ENCODE peak calls at places on chromosomes 13 and 19, in six cellular contexts. S is CD4-positive, CD25-positive, alpha-beta regulatory T cell; E is upper lobe of right lung; Q is CD8-positive, alpha-beta memory T cell; W is lung; M is tibial artery. Y is an unnamed sample.

GRCh38 chr19:2260341-2260751 is 4.1 kb upstream of the JSRP1 start:
- DNase-seq in S (no peak), E (no peak), Q (no peak), W (no peak), M (no peak), Y (no peak)

GRCh38 chr13:66400292-66400691 is 829.8 kb downstream of the PCDH9 start:
- DNase-seq in S (no peak), E (no peak), Q (no peak), W (no peak), M (no peak), Y (no peak)

GRCh38 chr19:10421240-10421948 is 1.1 kb downstream of the PDE4A start:
- DNase-seq in S (no peak), E (no peak), Q (no peak), W (no peak), M (no peak), Y (no peak)

GRCh38 chr13:71046360-71047079 is 820.5 kb downstream of the DACH1 start:
- DNase-seq in S (no peak), E (no peak), Q (no peak), W (no peak), M (no peak), Y (no peak)

GRCh38 chr19:29967623-29968022 is 25.6 kb downstream of the URI1 start:
- DNase-seq in S (no peak), E (no peak), Q (no peak), W (no peak), M (no peak), Y (peak; percentile 29)

GRCh38 chr13:113817860-113818691 is 45.8 kb downstream of the GAS6 start:
- DNase-seq in S (no peak), E (no peak), Q (no peak), W (no peak), M (no peak), Y (no peak)

GRCh38 chr19:1300744-1301490 is 15.2 kb downstream of the EFNA2 start:
- DNase-seq in S (no peak), E (no peak), Q (no peak), W (no peak), M (no peak), Y (no peak)

GRCh38 chr13:23859455-23859854 is 29.7 kb downstream of the MIPEP start:
- DNase-seq in S (no peak), E (no peak), Q (no peak), W (no peak), M (no peak), Y (no peak)

GRCh38 chr13:35136585-35136984 is 194.5 kb downstream of the NBEA start:
- DNase-seq in S (no peak), E (no peak), Q (no peak), W (no peak), M (no peak), Y (no peak)

GRCh38 chr13:27971236-27971645 is 2.1 kb upstream of the CDX2 start:
- DNase-seq in S (no peak), E (no peak), Q (no peak), W (no peak), M (peak; percentile 46), Y (no peak)

GRCh38 chr13:99422556-99423220 is 78.6 kb upstream of the TM9SF2 start:
- DNase-seq in S (no peak), E (no peak), Q (no peak), W (no peak), M (no peak), Y (no peak)

GRCh38 chr13:101053694-101054093 is 362.6 kb downstream of the NALCN start:
- DNase-seq in S (no peak), E (no peak), Q (no peak), W (no peak), M (no peak), Y (no peak)

GRCh38 chr19:39084732-39085080 is 538 bp downstream of the ACP7 start:
- DNase-seq in S (no peak), E (no peak), Q (no peak), W (no peak), M (no peak), Y (no peak)

GRCh38 chr19:57034544-57034943 is 85.2 kb upstream of the USP29 start:
- DNase-seq in S (no peak), E (no peak), Q (no peak), W (no peak), M (no peak), Y (no peak)

GRCh38 chr19:17829855-17830566 is 8.7 kb upstream of the INSL3 start:
- DNase-seq in S (no peak), E (no peak), Q (no peak), W (no peak), M (no peak), Y (no peak)

GRCh38 chr13:72726721-72727416 is 560 bp downstream of the MZT1 start:
- DNase-seq in S (peak; percentile 23), E (peak; percentile 78), Q (peak; percentile 67), W (peak; percentile 49), M (peak; percentile 70), Y (peak; percentile 56)

GRCh38 chr19:1243768-1244692 is 2.5 kb downstream of the ATP5F1D start:
- DNase-seq in S (peak; percentile 87), E (peak; percentile 93), Q (peak; percentile 92), W (peak; percentile 85), M (peak; percentile 94), Y (peak; percentile 75)

GRCh38 chr13:102487330-102487729 is 85.5 kb upstream of the FGF14 start:
- DNase-seq in S (no peak), E (no peak), Q (no peak), W (no peak), M (no peak), Y (no peak)

GRCh38 chr13:95117092-95117491 is 184.2 kb downstream of the ABCC4 start:
- DNase-seq in S (no peak), E (no peak), Q (no peak), W (no peak), M (no peak), Y (no peak)

GRCh38 chr19:6239401-6239844 is 40.4 kb downstream of the MLLT1 start:
- DNase-seq in S (no peak), E (peak; percentile 64), Q (no peak), W (no peak), M (no peak), Y (no peak)

GRCh38 chr13:91247768-91248167 is 99.7 kb upstream of the MIR17HG start:
- DNase-seq in S (no peak), E (no peak), Q (no peak), W (no peak), M (no peak), Y (no peak)

GRCh38 chr13:112674412-112675383 is 15.1 kb upstream of the ATP11A start:
- DNase-seq in S (peak; percentile 14), E (peak; percentile 22), Q (no peak), W (no peak), M (no peak), Y (no peak)

GRCh38 chr13:113595131-113595530 is 10.6 kb downstream of the TFDP1 start:
- DNase-seq in S (no peak), E (peak; percentile 9), Q (peak; percentile 7), W (no peak), M (peak; percentile 37), Y (no peak)

GRCh38 chr19:39264306-39265290 is 3.6 kb upstream of the IFNL2 start:
- DNase-seq in S (no peak), E (peak; percentile 60), Q (peak; percentile 44), W (no peak), M (no peak), Y (no peak)

GRCh38 chr13:21060063-21060826 is 1.1 kb downstream of the LATS2 start:
- DNase-seq in S (no peak), E (peak; percentile 82), Q (no peak), W (no peak), M (peak; percentile 78), Y (peak; percentile 58)

GRCh38 chr13:44068169-44068568 is 188.5 kb downstream of the LACC1 start:
- DNase-seq in S (no peak), E (no peak), Q (no peak), W (no peak), M (no peak), Y (no peak)

GRCh38 chr19:16326401-16327130 is 1.9 kb downstream of the KLF2 start:
- DNase-seq in S (peak; percentile 71), E (peak; percentile 68), Q (peak; percentile 80), W (peak; percentile 29), M (no peak), Y (no peak)

GRCh38 chr19:1513492-1514294 is 874 bp upstream of the ADAMTSL5 start:
- DNase-seq in S (peak; percentile 61), E (peak; percentile 85), Q (peak; percentile 77), W (peak; percentile 39), M (no peak), Y (peak; percentile 62)

GRCh38 chr19:14433454-14434156 is 499 bp downstream of the PKN1 start:
- DNase-seq in S (peak; percentile 53), E (peak; percentile 79), Q (peak; percentile 75), W (no peak), M (no peak), Y (no peak)

GRCh38 chr13:80695841-80696240 is 354.9 kb upstream of the SPRY2 start:
- DNase-seq in S (no peak), E (no peak), Q (no peak), W (no peak), M (no peak), Y (no peak)

GRCh38 chr19:5805465-5806132 is 732 bp downstream of the NRTN start:
- DNase-seq in S (peak; percentile 53), E (peak; percentile 90), Q (peak; percentile 73), W (peak; percentile 68), M (no peak), Y (peak; percentile 90)

DNA sequence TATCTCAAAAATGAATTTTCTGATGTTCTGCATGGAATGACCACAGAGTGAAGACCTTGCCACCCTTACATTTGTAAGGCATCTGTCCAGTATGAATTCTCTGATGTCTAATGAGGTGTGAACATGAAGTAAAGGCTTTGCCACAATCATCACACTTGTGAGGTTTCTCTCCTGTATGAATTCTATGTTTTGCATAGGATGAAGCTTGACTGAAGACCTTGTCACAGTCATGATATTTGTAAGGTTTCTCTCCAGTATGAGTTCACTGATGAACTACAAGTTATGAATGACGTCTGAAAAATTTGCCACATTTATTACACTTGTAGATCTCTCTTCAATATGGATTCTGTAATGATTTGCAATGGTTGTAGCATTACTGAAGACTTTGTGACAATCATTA is 13.3 kb downstream of the ZNF816 start:
- DNase-seq in S (no peak), E (no peak), Q (no peak), W (no peak), M (no peak), Y (no peak)
- H3K9me3 ChIP-seq in S (peaks cover 85% of the 10 kb centered on the region), E (peaks cover 35% of the 10 kb centered on the region), Q (peaks cover 51% of the 10 kb centered on the region), W (peaks cover 39% of the 10 kb centered on the region), M (peaks cover 14% of the 10 kb centered on the region), Y (peaks cover 14% of the 10 kb centered on the region)

GRCh38 chr13:111287201-111287600 is 33.2 kb upstream of the TEX29 start:
- DNase-seq in S (no peak), E (no peak), Q (no peak), W (no peak), M (no peak), Y (no peak)
- H3K36me3 ChIP-seq in S (peaks cover 91% of the 10 kb centered on the region), E (peaks cover 99% of the 10 kb centered on the region), Q (peaks cover 28% of the 10 kb centered on the region), W (peaks cover 51% of the 10 kb centered on the region), M (peaks cover 98% of the 10 kb centered on the region), Y (no peaks in the 10 kb centered on the region)

DNA sequence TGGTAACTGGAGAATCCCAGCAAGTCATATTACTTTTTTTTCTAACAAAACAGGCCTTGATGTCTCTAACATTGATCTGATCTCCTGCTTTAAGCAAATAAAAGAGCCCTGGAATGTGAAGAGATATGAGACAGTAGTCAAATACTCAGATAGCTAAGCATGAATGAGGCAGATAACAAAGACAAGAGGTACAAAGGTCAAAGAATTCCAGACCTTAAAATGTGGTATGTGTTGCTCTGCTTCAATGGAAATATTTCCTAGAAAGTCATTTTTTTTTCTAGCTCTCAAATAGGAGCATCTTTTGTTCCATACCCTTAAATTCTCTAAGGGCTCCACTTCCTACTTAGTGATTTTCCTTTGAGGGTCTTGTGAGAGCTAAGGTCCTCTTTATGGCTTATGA is 54.6 kb downstream of the ZNF254 start:
- DNase-seq in S (no peak), E (no peak), Q (no peak), W (no peak), M (no peak), Y (no peak)
- H3K9me3 ChIP-seq in S (peaks cover 81% of the 10 kb centered on the region), E (peaks cover 76% of the 10 kb centered on the region), Q (peaks cover 26% of the 10 kb centered on the region), W (peaks cover 33% of the 10 kb centered on the region), M (peaks cover 3% of the 10 kb centered on the region), Y (peaks cover 1% of the 10 kb centered on the region)

GRCh38 chr19:45526143-45526542 is 18.9 kb downstream of the VASP start:
- DNase-seq in S (no peak), E (peak; percentile 81), Q (no peak), W (peak; percentile 71), M (peak; percentile 85), Y (peak; percentile 87)
- H3K36me3 ChIP-seq in S (peaks cover 18% of the 10 kb centered on the region), E (peaks cover 49% of the 10 kb centered on the region), Q (peaks cover 16% of the 10 kb centered on the region), W (peaks cover 38% of the 10 kb centered on the region), M (peaks cover 57% of the 10 kb centered on the region), Y (peaks cover 39% of the 10 kb centered on the region)

Y was measured in SJCRH30.